ENCODE peak calls at places on chromosomes 2 and 18, in seven cellular contexts. M, S, L, B, W, N and C are unnamed samples. For H3K9me3, the result is how much of the 10 kb centered on the place peaks cover.

GRCh38 chr2:137888845-137889244 is 75.4 kb upstream of the HNMT start:
- DNase-seq in B (no peak), M (peak), W (no peak), S (peak), L (no peak), N (no peak), C (no peak)

GRCh38 chr2:65227035-65227470 is 578 bp upstream of the ACTR2 start:
- DNase-seq in L (no peak), N (no peak), W (no peak), B (no peak), S (no peak), M (no peak), C (no peak)

GRCh38 chr2:134193774-134194173 is 60.1 kb upstream of the MGAT5 start:
- DNase-seq in N (no peak), W (no peak), B (no peak), M (no peak), L (no peak), S (no peak), C (no peak)

GRCh38 chr18:9741821-9742541 is 33.9 kb downstream of the RAB31 start:
- DNase-seq in M (no peak), B (no peak), L (no peak), N (peak), W (peak), S (no peak), C (peak)

GRCh38 chr18:67583621-67584020 is 67.1 kb upstream of the DSEL start:
- DNase-seq in L (no peak), B (no peak), M (no peak), W (no peak), S (no peak), N (no peak), C (no peak)

GRCh38 chr2:44959855-44960254 is 18.4 kb downstream of the SIX3 start:
- DNase-seq in B (no peak), S (no peak), N (no peak), W (no peak), M (no peak), L (no peak), C (no peak)

GRCh38 chr2:229445013-229445412 is 173.9 kb upstream of the PID1 start:
- DNase-seq in L (peak), B (no peak), N (peak), S (no peak), W (peak), M (no peak), C (peak)

GRCh38 chr2:32947484-32948143 is 861 bp downstream of the LTBP1 start:
- DNase-seq in B (peak), M (peak), N (peak), L (peak), S (peak), W (peak), C (no peak)

GRCh38 chr2:215702116-215702905 is 266.4 kb upstream of the FN1 start:
- DNase-seq in L (no peak), W (no peak), B (no peak), M (no peak), S (no peak), N (no peak), C (no peak)

GRCh38 chr18:72866901-72867701 is 686 bp downstream of the NETO1 start:
- DNase-seq in S (no peak), W (no peak), B (no peak), N (no peak), M (no peak), L (no peak), C (no peak)

GRCh38 chr2:207937253-207937652 is 88.1 kb downstream of the PLEKHM3 start:
- DNase-seq in M (no peak), S (no peak), W (no peak), B (no peak), N (no peak), L (no peak), C (no peak)

GRCh38 chr2:20509766-20510490 is 63.1 kb downstream of the RHOB start:
- DNase-seq in N (no peak), S (peak), B (no peak), W (no peak), L (no peak), M (peak), C (no peak)

GRCh38 chr2:86675104-86675503 is 45.0 kb upstream of the RMND5A start:
- DNase-seq in B (no peak), M (no peak), N (no peak), W (no peak), L (no peak), S (no peak), C (no peak)

GRCh38 chr2:12424820-12425219 is 291.9 kb upstream of the TRIB2 start:
- DNase-seq in N (no peak), W (no peak), L (no peak), M (no peak), S (no peak), B (no peak), C (no peak)

GRCh38 chr18:68916734-68917133 is 118.9 kb downstream of the CCDC102B start:
- DNase-seq in N (no peak), W (no peak), L (no peak), M (no peak), S (no peak), B (no peak), C (no peak)

GRCh38 chr2:232988444-232988843 is 24.6 kb downstream of the NGEF start:
- DNase-seq in B (no peak), S (peak), W (peak), N (peak), M (peak), L (no peak), C (no peak)

GRCh38 chr2:176088048-176088936 is 4.2 kb upstream of the HOXD13 start:
- DNase-seq in B (no peak), W (peak), N (peak), L (no peak), S (peak), M (peak), C (no peak)

GRCh38 chr2:558879-559278 is 118.3 kb downstream of the TMEM18 start:
- DNase-seq in M (no peak), S (no peak), B (no peak), N (no peak), L (no peak), W (no peak), C (no peak)

GRCh38 chr2:191150451-191151314 is at the start of gene STAT4:
- DNase-seq in M (peak), L (peak), S (peak), B (peak), W (no peak), N (peak), C (peak)

GRCh38 chr2:23452853-23453420 is 68.0 kb downstream of the KLHL29 start:
- DNase-seq in M (no peak), S (no peak), W (no peak), B (peak), N (no peak), L (no peak), C (peak)

GRCh38 chr18:52791321-52791720 is 451.3 kb downstream of the DCC start:
- DNase-seq in W (no peak), M (no peak), B (no peak), N (no peak), L (no peak), S (no peak), C (no peak)

GRCh38 chr2:219437690-219438089 is 3.0 kb downstream of the SPEG start:
- DNase-seq in L (no peak), N (no peak), S (no peak), M (no peak), W (no peak), B (no peak), C (no peak)

GRCh38 chr2:143177081-143177786 is 48.0 kb downstream of the ARHGAP15 start:
- DNase-seq in L (no peak), W (no peak), M (no peak), S (no peak), N (no peak), B (peak), C (no peak)

GRCh38 chr2:2269989-2270562 is 61.0 kb downstream of the MYT1L start:
- DNase-seq in B (no peak), S (no peak), N (no peak), M (no peak), L (no peak), W (peak), C (no peak)

GRCh38 chr2:228703099-228703498 is 521.6 kb upstream of the SPHKAP start:
- DNase-seq in S (no peak), B (no peak), N (no peak), L (no peak), W (no peak), M (no peak), C (no peak)

GRCh38 chr18:78542204-78542603 is 437.4 kb upstream of the SALL3 start:
- DNase-seq in B (no peak), S (no peak), N (peak), L (peak), M (no peak), W (no peak), C (peak)

GRCh38 chr2:33242845-33243244 is 233.6 kb upstream of the RASGRP3 start:
- DNase-seq in W (no peak), L (no peak), S (no peak), B (no peak), N (no peak), M (no peak), C (no peak)

GRCh38 chr2:187748958-187749357 is 194.7 kb upstream of the TFPI start:
- DNase-seq in M (no peak), W (no peak), L (no peak), N (no peak), S (no peak), B (no peak), C (no peak)

GRCh38 chr2:200451506-200451905 is 58.4 kb downstream of the KCTD18 start:
- DNase-seq in M (no peak), N (no peak), S (no peak), B (no peak), L (no peak), W (no peak), C (no peak)

GRCh38 chr2:19532797-19533196 is 174.4 kb upstream of the OSR1 start:
- DNase-seq in S (no peak), M (no peak), N (no peak), W (no peak), L (no peak), B (no peak), C (no peak)

GRCh38 chr2:119282139-119282965 is 58.7 kb downstream of the STEAP3 start:
- DNase-seq in M (no peak), N (no peak), S (no peak), L (no peak), W (no peak), B (no peak), C (no peak)

GRCh38 chr2:179561702-179562101 is 297.1 kb upstream of the SESTD1 start:
- DNase-seq in S (no peak), N (no peak), L (no peak), M (no peak), B (no peak), W (no peak), C (no peak)

GRCh38 chr2:39141346-39142011 is 20.6 kb upstream of the SOS1 start:
- DNase-seq in M (no peak), W (no peak), N (no peak), L (peak), B (no peak), S (no peak), C (no peak)

GRCh38 chr2:158932246-158932645 is 36.2 kb upstream of the TANC1 start:
- DNase-seq in S (no peak), B (no peak), L (no peak), M (no peak), W (no peak), N (no peak), C (no peak)

GRCh38 chr2:232893834-232894233 is 23.8 kb downstream of the SNORC start:
- DNase-seq in S (no peak), L (no peak), M (no peak), W (peak), B (no peak), N (peak), C (no peak)

DNA sequence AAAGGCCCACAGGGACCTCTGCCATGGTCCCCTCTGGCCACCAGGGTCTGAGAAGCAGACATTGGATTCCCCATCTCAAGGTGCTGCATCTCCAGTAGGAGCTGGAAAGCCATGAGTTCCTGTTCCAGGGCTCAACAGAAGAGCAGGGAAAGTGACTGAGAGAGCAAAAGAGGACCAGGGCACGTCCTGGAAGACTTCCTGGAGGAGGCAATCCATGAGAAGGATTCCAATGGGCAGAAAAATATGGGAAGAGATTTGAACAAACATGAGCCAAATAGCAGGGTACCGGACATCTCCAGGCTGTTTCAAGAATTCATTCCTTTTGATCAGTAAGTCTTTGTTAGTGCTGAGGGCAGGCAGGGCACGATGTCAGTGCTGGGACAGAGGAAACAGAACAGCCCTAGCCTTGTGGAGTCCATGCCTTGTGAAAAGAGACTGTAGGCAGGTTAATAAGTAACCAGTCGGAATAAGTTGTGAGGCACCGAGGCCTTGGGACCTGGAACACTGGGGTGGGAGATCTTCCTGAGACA is 72.8 kb upstream of the TWIST2 start:
- DNase-seq in M (no peak), S (no peak), W (no peak), N (no peak), B (no peak), L (no peak), C (no peak)
- H3K9me3 ChIP-seq in M (under half), S (under half), W (under half), N (under half), B (under half), L (under half), C (under half)

DNA sequence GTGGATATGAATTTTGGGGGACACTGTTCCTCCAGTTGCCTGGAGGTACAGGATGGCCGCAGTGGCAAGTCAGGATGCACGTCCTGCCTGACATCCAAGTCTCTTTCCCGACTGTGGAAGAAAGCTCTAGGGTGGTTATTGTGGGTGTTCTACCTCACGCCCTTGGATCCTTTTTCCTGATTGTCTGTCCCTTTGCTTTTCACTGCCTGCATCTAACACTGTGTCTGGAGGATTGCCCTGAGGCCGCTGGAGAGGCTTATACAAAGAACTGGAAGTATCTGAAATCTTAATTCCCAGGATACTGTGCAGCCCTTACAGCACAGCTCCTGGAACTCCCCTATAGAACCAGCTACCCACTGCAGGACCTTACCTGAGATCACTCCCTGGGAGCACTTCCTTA is 250.5 kb downstream of the TFCP2L1 start:
- DNase-seq in W (peak), L (no peak), S (no peak), M (no peak), B (no peak), N (no peak), C (no peak)
- H3K4me3 ChIP-seq in W (no peak), L (no peak), S (no peak), M (no peak), B (no peak), N (no peak), C (no peak)

GRCh38 chr18:48455555-48456478 is 46.6 kb upstream of the ZBTB7C start:
- DNase-seq in N (no peak), B (peak), W (no peak), M (peak), S (no peak), L (no peak), C (peak)
- H3K27ac ChIP-seq in N (no peak), B (no peak), W (peak), M (no peak), S (no peak), L (peak), C (no peak)

DNA sequence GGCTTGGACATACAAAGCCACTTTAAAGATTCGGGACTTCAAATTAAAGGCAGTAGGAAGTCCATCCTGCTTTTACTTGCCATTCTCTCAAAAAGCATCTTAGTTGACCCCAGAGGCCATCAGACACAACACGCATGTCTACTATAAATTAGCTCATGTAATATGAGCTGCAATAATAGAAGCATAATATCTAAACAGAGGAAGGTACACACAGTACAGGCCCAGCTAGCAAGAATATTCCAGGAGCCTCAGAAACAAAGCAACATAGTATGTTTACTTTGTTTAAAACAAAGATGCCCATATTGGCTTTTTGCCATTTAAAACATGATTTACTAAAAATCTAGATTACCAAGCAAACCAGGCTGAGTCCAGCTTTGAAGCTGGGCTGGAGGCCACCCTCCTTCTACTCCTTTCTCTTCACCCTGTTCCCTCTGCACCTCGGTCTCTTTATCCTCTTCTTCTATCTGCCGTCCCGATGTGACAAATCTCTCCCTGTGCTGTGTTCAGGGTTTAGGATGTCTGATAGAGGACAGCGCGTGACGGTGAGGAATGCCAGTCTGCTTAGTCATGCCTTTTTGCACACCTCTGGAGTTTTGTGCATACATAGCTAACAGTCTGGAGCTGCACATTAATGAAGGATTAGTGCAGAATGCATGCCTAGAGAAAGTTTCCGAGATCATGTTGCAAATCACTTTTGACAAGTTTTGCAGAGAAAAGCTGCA is 28.2 kb downstream of the DTNA start:
- DNase-seq in L (no peak), W (no peak), B (no peak), M (no peak), S (no peak), N (no peak), C (no peak)
- H3K9me3 ChIP-seq in L (under half), W (under half), B (under half), M (under half), S (under half), N (under half), C (under half)

DNA sequence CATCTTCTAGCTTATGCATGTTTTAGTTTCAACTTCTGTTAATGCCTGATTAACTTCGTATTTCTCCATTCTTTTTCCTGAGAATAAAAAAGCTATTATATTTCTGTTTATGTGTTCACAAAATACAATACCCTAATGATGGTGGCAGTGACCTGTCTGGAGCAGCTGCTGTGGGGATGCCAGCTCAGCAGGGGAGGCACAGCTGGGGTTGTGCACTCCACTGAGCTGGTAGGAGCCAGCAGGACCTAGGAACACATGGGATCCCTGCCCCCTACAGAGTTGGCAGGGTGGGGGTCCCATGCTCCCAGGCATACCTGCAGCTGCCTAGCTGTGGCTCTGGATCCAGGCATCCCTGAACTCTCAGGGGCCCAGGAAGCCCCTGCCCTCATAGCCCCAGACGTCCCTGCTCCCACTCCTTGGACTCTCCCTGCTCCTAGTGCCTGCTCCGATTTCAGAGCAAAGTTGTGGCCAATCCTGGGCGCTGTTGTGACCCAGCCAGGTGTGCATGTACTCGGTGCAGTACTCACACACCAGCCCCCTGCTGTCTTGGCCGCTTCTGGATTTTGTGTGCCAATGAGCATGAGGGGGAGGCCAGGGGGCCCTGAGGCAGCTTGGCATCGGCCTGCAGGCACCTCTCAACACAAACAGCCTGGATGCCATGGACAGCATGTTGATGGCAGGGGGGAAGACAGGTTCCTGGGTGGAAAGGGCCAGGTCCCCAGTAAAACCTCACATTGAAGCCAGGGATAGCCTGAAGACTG is 546.0 kb downstream of the ZNF804A start:
- DNase-seq in W (no peak), B (no peak), N (no peak), L (no peak), S (no peak), M (no peak), C (no peak)
- H3K4me3 ChIP-seq in W (no peak), B (no peak), N (no peak), L (no peak), S (no peak), M (no peak), C (no peak)

GRCh38 chr2:8767324-8767723 is 70.1 kb downstream of the KIDINS220 start:
- DNase-seq in M (no peak), L (no peak), S (no peak), N (no peak), B (no peak), W (no peak), C (no peak)
- H3K27ac ChIP-seq in M (no peak), L (no peak), S (no peak), N (no peak), B (no peak), W (no peak), C (no peak)

DNA sequence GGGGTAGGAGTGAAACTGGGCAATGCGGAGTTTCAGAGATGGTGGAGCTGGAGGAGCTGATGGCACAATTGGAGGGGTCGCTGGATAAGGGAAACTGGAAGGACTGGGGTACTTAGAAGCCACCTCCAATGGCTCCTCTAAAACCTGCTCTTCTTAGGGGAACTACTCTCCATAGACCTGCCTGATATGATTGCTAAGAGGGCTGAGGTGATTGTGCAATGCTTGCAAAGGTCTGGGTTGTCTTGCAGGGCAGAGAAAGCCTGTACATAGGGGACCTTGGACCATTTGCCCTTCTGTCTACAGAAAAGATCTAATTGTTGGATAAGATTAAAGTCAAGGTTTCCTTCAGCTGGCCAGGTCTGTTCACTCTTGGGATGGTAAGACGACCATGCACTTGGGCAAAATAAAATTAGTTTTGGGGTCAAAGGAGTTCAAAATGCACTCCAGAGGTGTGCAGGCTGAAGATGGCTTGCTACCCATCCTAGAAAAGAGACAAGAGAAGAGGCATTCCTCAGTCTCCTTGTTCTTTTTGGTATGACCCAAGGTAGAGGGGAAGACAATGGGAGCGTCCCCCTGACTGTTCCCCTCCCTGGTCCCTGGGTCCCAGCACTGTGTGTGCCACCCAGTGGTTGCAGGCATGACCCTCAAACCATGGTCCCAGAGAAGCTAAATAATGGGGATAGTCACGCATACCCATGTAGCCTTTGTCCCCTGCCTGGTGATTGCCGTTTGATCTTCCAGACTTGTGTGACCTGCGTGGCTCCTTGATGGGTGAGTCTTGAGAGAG is 41.1 kb downstream of the STK17B start:
- DNase-seq in B (no peak), N (no peak), S (no peak), L (no peak), W (no peak), M (no peak), C (no peak)
- H3K9me3 ChIP-seq in B (under half), N (under half), S (under half), L (under half), W (under half), M (under half), C (under half)